ENCODE peak calls at places on chromosomes 6 and 20, in eight cellular contexts. I is omental fat pad; R is T-helper 2 cell; W is effector memory CD8-positive, alpha-beta T cell; Z is prostate gland; U is NCI-H1092 treated with DMSO at 0.1 percent for 48 hours; B is psoas muscle; Q is epithelial cell of esophagus. V is an unnamed sample.

GRCh38 chr20:59403261-59403961 is 103.0 kb downstream of the EDN3 start:
- DNase-seq in I (peak), R (peak), W (peak), Z (peak), U (peak), B (peak), Q (peak), V (peak)

GRCh38 chr6:79570802-79571367 is 33.7 kb upstream of the LCA5 start:
- DNase-seq in I (no peak), R (no peak), W (no peak), Z (peak), U (peak), B (no peak), Q (peak), V (no peak)

GRCh38 chr6:71012871-71013456 is 56.1 kb upstream of the B3GAT2 start:
- DNase-seq in I (no peak), R (no peak), W (peak), Z (peak), U (peak), B (no peak), Q (peak), V (peak)

GRCh38 chr6:25617997-25618396 is 34.0 kb upstream of the SCGN start:
- DNase-seq in I (no peak), R (no peak), W (no peak), Z (no peak), U (no peak), B (no peak), Q (no peak), V (no peak)

GRCh38 chr20:10877345-10877744 is 203.5 kb upstream of the JAG1 start:
- DNase-seq in I (no peak), R (no peak), W (no peak), Z (no peak), U (no peak), B (peak), Q (no peak), V (no peak)

GRCh38 chr6:34484899-34485298 is 19.0 kb downstream of the PACSIN1 start:
- DNase-seq in I (no peak), R (no peak), W (peak), Z (no peak), U (no peak), B (no peak), Q (peak), V (no peak)

GRCh38 chr6:169831450-169832246 is 80.2 kb downstream of the ERMARD start:
- DNase-seq in I (peak), R (peak), W (peak), Z (peak), U (peak), B (peak), Q (peak), V (peak)

GRCh38 chr20:63441136-63441776 is 31.2 kb downstream of the KCNQ2 start:
- DNase-seq in I (no peak), R (no peak), W (no peak), Z (no peak), U (no peak), B (no peak), Q (no peak), V (no peak)

GRCh38 chr6:43395822-43396221 is 26.4 kb upstream of the ZNF318 start:
- DNase-seq in I (no peak), R (no peak), W (no peak), Z (no peak), U (no peak), B (no peak), Q (no peak), V (no peak)

GRCh38 chr6:16095180-16095579 is 33.7 kb upstream of the MYLIP start:
- DNase-seq in I (no peak), R (no peak), W (no peak), Z (no peak), U (no peak), B (no peak), Q (no peak), V (no peak)

GRCh38 chr6:159252955-159253508 is 83.8 kb downstream of the FNDC1 start:
- DNase-seq in I (no peak), R (no peak), W (no peak), Z (peak), U (peak), B (no peak), Q (peak), V (no peak)

GRCh38 chr6:123777554-123777953 is 26.1 kb upstream of the NKAIN2 start:
- DNase-seq in I (no peak), R (no peak), W (no peak), Z (no peak), U (peak), B (no peak), Q (peak), V (no peak)

GRCh38 chr6:49676671-49677281 is 36.6 kb downstream of the CRISP2 start:
- DNase-seq in I (no peak), R (no peak), W (no peak), Z (no peak), U (no peak), B (no peak), Q (peak), V (peak)

GRCh38 chr6:129546702-129547101 is 163.3 kb downstream of the ARHGAP18 start:
- DNase-seq in I (no peak), R (no peak), W (no peak), Z (no peak), U (no peak), B (no peak), Q (peak), V (no peak)

GRCh38 chr6:32622545-32623401 is 14.4 kb upstream of the HLA-DQA1 start:
- DNase-seq in I (no peak), R (no peak), W (peak), Z (no peak), U (no peak), B (no peak), Q (peak), V (peak)

GRCh38 chr20:16132399-16132798 is 440.8 kb downstream of the KIF16B start:
- DNase-seq in I (no peak), R (no peak), W (no peak), Z (no peak), U (no peak), B (no peak), Q (no peak), V (no peak)

GRCh38 chr20:46838002-46838401 is 56.6 kb upstream of the EYA2 start:
- DNase-seq in I (no peak), R (no peak), W (no peak), Z (no peak), U (no peak), B (no peak), Q (no peak), V (no peak)

GRCh38 chr6:42104095-42104806 is 38.2 kb downstream of the C6orf132 start:
- DNase-seq in I (no peak), R (peak), W (peak), Z (no peak), U (no peak), B (peak), Q (no peak), V (no peak)

GRCh38 chr20:11144114-11144513 is 470.3 kb upstream of the JAG1 start:
- DNase-seq in I (no peak), R (no peak), W (no peak), Z (no peak), U (no peak), B (no peak), Q (peak), V (no peak)

GRCh38 chr6:167150815-167151557 is 6.8 kb downstream of the GPR31 start:
- DNase-seq in I (no peak), R (no peak), W (no peak), Z (no peak), U (no peak), B (no peak), Q (no peak), V (no peak)

GRCh38 chr6:56938634-56939294 is 16.1 kb upstream of the BEND6 start:
- DNase-seq in I (peak), R (no peak), W (no peak), Z (no peak), U (no peak), B (peak), Q (peak), V (no peak)

GRCh38 chr6:74075323-74075722 is 379.3 kb downstream of the CD109 start:
- DNase-seq in I (peak), R (no peak), W (no peak), Z (no peak), U (no peak), B (peak), Q (peak), V (peak)

GRCh38 chr20:44615876-44616603 is 33.7 kb downstream of the PKIG start:
- DNase-seq in I (no peak), R (no peak), W (no peak), Z (no peak), U (no peak), B (peak), Q (no peak), V (no peak)

V was measured in mucosa of gallbladder.